ENCODE peak calls at places on chromosome 15, in eight cellular contexts. Z is gastrocnemius medialis, Q is HepG2, T is uterus, I is Peyer's patch, D is mammary epithelial cell, R is ovary, A is hepatocyte. L is an unnamed sample. For H3K4me1, the result is how much of the 10 kb centered on the place peaks cover.

GRCh38 chr15:50181983-50182232 is at the start of gene SLC27A2:
- DNase-seq in Z (no peak), Q (no peak), T (no peak), I (no peak), D (no peak), R (peak), A (peak), L (peak)

GRCh38 chr15:62649793-62650420 is 392.6 kb upstream of the TPM1 start:
- DNase-seq in Z (peak), Q (no peak), T (no peak), I (no peak), D (peak), R (no peak), A (no peak), L (peak)

GRCh38 chr15:46703352-46703861 is 1013.9 kb upstream of the SEMA6D start:
- DNase-seq in Z (no peak), Q (no peak), T (no peak), I (no peak), D (no peak), R (no peak), A (no peak), L (no peak)

GRCh38 chr15:32822739-32823138 is 104.9 kb downstream of the GREM1 start:
- DNase-seq in Z (no peak), Q (no peak), T (no peak), I (no peak), D (no peak), R (no peak), A (no peak), L (no peak)

GRCh38 chr15:81483496-81483895 is 109.5 kb upstream of the TMC3 start:
- DNase-seq in Z (no peak), Q (no peak), T (no peak), I (no peak), D (no peak), R (no peak), A (no peak), L (no peak)

GRCh38 chr15:43346305-43346704 is 15.9 kb upstream of the LCMT2 start:
- DNase-seq in Z (no peak), Q (no peak), T (no peak), I (no peak), D (no peak), R (no peak), A (no peak), L (no peak)

GRCh38 chr15:87604857-87605446 is 651.6 kb downstream of the NTRK3 start:
- DNase-seq in Z (no peak), Q (no peak), T (no peak), I (no peak), D (peak), R (no peak), A (peak), L (no peak)

GRCh38 chr15:45023659-45024320 is 795 bp downstream of the SORD start:
- DNase-seq in Z (no peak), Q (no peak), T (no peak), I (no peak), D (peak), R (no peak), A (peak), L (peak)

GRCh38 chr15:71708052-71708432 is 102.3 kb upstream of the NR2E3 start:
- DNase-seq in Z (no peak), Q (no peak), T (peak), I (no peak), D (no peak), R (no peak), A (no peak), L (no peak)

GRCh38 chr15:31265871-31266711 is 60.5 kb upstream of the KLF13 start:
- DNase-seq in Z (no peak), Q (no peak), T (no peak), I (no peak), D (no peak), R (no peak), A (no peak), L (no peak)

GRCh38 chr15:85479071-85479647 is 98.8 kb downstream of the AKAP13 start:
- DNase-seq in Z (no peak), Q (no peak), T (no peak), I (no peak), D (peak), R (no peak), A (no peak), L (no peak)

GRCh38 chr15:42042602-42043400 is 22.0 kb upstream of the PLA2G4E start:
- DNase-seq in Z (no peak), Q (no peak), T (no peak), I (no peak), D (no peak), R (no peak), A (no peak), L (no peak)

GRCh38 chr15:62173215-62173614 is 8.1 kb upstream of the C2CD4B start:
- DNase-seq in Z (no peak), Q (no peak), T (no peak), I (no peak), D (no peak), R (no peak), A (no peak), L (peak)

GRCh38 chr15:40340038-40340739 is 550 bp downstream of the CCDC9B start:
- DNase-seq in Z (peak), Q (no peak), T (peak), I (peak), D (no peak), R (peak), A (peak), L (peak)

GRCh38 chr15:98723195-98723594 is 74.9 kb downstream of the IGF1R start:
- DNase-seq in Z (no peak), Q (no peak), T (no peak), I (no peak), D (no peak), R (no peak), A (no peak), L (no peak)

GRCh38 chr15:30973379-30973778 is 18.0 kb downstream of the MTMR10 start:
- DNase-seq in Z (no peak), Q (no peak), T (no peak), I (no peak), D (no peak), R (no peak), A (no peak), L (no peak)

GRCh38 chr15:64774556-64775523 is 549 bp downstream of the RBPMS2 start:
- DNase-seq in Z (no peak), Q (no peak), T (peak), I (no peak), D (no peak), R (peak), A (peak), L (peak)

GRCh38 chr15:72195101-72195511 is 2.5 kb downstream of the GRAMD2A start:
- DNase-seq in Z (no peak), Q (no peak), T (no peak), I (no peak), D (peak), R (no peak), A (no peak), L (no peak)

GRCh38 chr15:84081391-84082168 is 154.0 kb upstream of the GOLGA6L4 start:
- DNase-seq in Z (no peak), Q (no peak), T (no peak), I (no peak), D (no peak), R (no peak), A (no peak), L (no peak)

GRCh38 chr15:63974036-63974435 is 72.2 kb downstream of the DAPK2 start:
- DNase-seq in Z (no peak), Q (no peak), T (no peak), I (no peak), D (no peak), R (no peak), A (no peak), L (no peak)

GRCh38 chr15:81155375-81156218 is 21.5 kb downstream of the CFAP161 start:
- DNase-seq in Z (peak), Q (peak), T (peak), I (no peak), D (peak), R (peak), A (peak), L (peak)

DNA sequence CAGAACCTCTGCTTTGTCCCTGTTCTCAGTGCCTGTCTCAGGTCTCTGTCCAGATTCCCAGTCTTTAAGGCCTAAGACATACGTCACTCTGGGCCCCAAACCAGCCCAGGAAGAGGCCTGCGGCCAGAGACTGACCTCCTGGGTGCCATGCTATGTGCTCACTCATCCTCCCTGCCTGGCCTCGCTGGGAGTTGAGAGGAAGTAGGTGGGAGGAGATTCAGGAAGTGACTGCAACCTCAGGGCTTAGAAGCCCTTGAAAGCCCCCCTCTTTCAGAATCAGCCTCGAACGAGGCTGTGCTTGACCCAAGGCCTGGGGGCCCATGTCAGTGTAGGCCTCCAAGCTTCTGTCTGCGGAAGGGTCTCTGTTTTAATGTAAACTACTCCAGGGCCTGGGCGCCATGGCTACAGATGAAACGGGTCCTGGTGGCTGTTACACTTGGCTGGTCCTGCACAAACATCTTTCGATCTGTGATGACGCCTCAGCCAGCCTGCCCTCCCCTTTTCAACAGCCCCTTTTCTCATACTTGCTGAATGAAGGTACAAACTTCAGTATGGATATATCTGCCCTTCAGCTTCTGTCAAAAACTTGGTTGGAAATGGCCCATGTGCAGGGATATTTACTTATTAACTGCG is 11.7 kb downstream of the RASGRF1 start:
- DNase-seq in Z (no peak), Q (no peak), T (no peak), I (no peak), D (no peak), R (no peak), A (no peak), L (no peak)
- H3K4me3 ChIP-seq in Z (no peak), Q (no peak), T (no peak), I (no peak), D (no peak), R (no peak), A (no peak), L (no peak)

GRCh38 chr15:66986951-66987350 is 78.5 kb upstream of the SMAD3 start:
- DNase-seq in Z (no peak), Q (no peak), T (no peak), I (no peak), D (no peak), R (no peak), A (no peak), L (no peak)

GRCh38 chr15:66982816-66983215 is 82.6 kb upstream of the SMAD3 start:
- DNase-seq in Z (no peak), Q (no peak), T (no peak), I (no peak), D (no peak), R (no peak), A (no peak), L (no peak)

GRCh38 chr15:66985653-66986052 is 79.7 kb upstream of the SMAD3 start:
- DNase-seq in Z (no peak), Q (no peak), T (no peak), I (no peak), D (no peak), R (no peak), A (no peak), L (no peak)

GRCh38 chr15:66981746-66982145 is 83.7 kb upstream of the SMAD3 start:
- DNase-seq in Z (no peak), Q (no peak), T (no peak), I (no peak), D (no peak), R (no peak), A (no peak), L (no peak)

DNA sequence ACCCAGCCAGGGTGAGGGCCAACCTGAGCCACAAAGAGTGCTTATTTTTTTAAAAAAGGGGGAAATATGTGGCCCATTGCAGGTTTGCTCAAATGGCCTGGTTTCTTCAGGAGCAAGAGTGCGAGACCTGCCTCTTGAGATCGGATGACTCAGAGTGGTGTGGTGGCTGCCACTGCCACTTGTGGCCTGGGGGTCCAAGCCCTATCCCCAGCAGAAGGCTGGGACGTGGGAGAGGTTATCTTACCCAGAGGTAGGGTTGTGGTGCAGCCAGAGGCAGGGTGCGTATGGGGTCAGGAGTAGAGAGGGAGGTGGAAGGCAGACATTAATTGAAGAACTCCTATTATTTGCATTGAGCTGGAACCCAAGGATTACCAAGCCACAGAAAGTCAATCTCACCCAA is 83.2 kb upstream of the SMAD3 start:
- DNase-seq in Z (no peak), Q (no peak), T (no peak), I (no peak), D (no peak), R (no peak), A (no peak), L (no peak)
- H3K4me1 ChIP-seq in Z (under half), Q (under half), T (under half), I (under half), D (under half), R (under half), A (under half), L (under half)

GRCh38 chr15:70097337-70098169 is at the start of gene TLE3:
- DNase-seq in Z (peak), Q (peak), T (peak), I (peak), D (peak), R (peak), A (peak), L (peak)
- TF ChIP-seq CTCF in Z (no peak), Q (peak), T (peak), I (peak), D (peak), R (peak), A (peak), L (no peak)

GRCh38 chr15:34353627-34354026 is 10.5 kb downstream of the NUTM1 start:
- DNase-seq in Z (no peak), Q (no peak), T (no peak), I (no peak), D (no peak), R (no peak), A (no peak), L (no peak)
- H3K4me3 ChIP-seq in Z (no peak), Q (no peak), T (no peak), I (no peak), D (no peak), R (no peak), A (no peak), L (no peak)

GRCh38 chr15:101244889-101245668 is 6.8 kb downstream of the CHSY1 start:
- DNase-seq in Z (no peak), Q (no peak), T (no peak), I (no peak), D (no peak), R (no peak), A (no peak), L (no peak)

GRCh38 chr15:101248274-101248673 is 3.6 kb downstream of the CHSY1 start:
- DNase-seq in Z (no peak), Q (no peak), T (no peak), I (no peak), D (no peak), R (no peak), A (no peak), L (no peak)

GRCh38 chr15:101246824-101247745 is 4.8 kb downstream of the CHSY1 start:
- DNase-seq in Z (no peak), Q (no peak), T (no peak), I (no peak), D (no peak), R (no peak), A (no peak), L (no peak)

GRCh38 chr15:101244039-101244781 is 7.6 kb downstream of the CHSY1 start:
- DNase-seq in Z (no peak), Q (peak), T (no peak), I (no peak), D (no peak), R (no peak), A (no peak), L (no peak)

DNA sequence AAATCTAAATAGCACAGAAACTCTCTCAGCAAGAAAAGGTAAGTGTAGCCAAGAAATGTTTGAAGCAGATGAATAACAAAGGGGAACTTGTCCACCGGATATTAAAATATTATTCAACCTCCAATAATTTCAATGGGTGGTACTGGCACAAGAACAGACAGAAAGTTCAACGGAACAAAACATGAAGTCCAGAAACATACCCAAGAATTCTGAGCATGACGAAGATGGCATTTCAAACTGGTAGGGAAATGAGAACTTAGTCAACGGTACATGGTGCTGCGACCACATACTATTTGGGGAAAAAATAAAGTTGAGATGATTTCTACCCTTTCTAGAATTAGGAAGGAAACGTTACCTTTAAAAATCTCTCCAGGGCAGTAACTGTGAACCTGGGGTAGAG is 5.5 kb downstream of the CHSY1 start:
- DNase-seq in Z (no peak), Q (no peak), T (no peak), I (no peak), D (peak), R (no peak), A (no peak), L (no peak)
- H3K4me1 ChIP-seq in Z (half or more), Q (half or more), T (under half), I (under half), D (half or more), R (under half), A (under half), L (under half)

DNA sequence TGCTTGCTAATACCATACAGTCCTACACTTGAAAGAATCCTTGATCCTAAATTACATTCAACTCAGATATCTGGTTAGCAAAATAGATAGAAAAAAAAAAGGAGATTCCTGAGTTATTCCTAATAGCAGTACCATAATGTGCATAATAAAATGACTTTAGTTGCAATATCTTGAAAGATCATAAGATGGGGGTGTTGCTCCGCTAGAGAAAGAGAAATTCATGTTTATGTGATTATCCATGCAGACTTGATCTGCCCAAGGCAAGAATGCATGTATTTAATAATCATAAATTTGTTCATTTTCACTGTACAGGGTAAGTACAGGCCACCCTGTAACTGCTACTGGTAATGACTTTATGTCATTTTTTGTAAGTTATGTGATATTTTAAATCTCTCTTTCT is 84.7 kb downstream of the HCN4 start:
- DNase-seq in Z (no peak), Q (no peak), T (no peak), I (no peak), D (no peak), R (no peak), A (no peak), L (no peak)
- TF ChIP-seq CTCF in Z (no peak), Q (peak), T (no peak), I (no peak), D (no peak), R (no peak), A (peak), L (no peak)